ENCODE peak calls at places on chromosomes 13 and 19, in ten cellular contexts. U, E, G, J, F, Y, H, Q, D and X are unnamed samples.

GRCh38 chr13:62357887-62358645 is 942.4 kb upstream of the PCDH20 start:
- DNase-seq in H (no peak), J (no peak), G (peak; percentile 80), F (peak; percentile 33), Q (peak; percentile 32), Y (no peak), U (no peak), E (no peak), D (no peak), X (no peak)

GRCh38 chr19:48190288-48191284 is 20.1 kb downstream of the ZSWIM9 start:
- DNase-seq in Q (no peak), J (no peak), Y (no peak), D (peak; percentile 94), E (no peak), F (no peak), U (no peak), H (peak; percentile 99), G (peak; percentile 56), X (no peak)

GRCh38 chr13:74570834-74571233 is 436.6 kb upstream of the KLF12 start:
- DNase-seq in J (no peak), F (no peak), Q (no peak), E (no peak), G (peak; percentile 95), H (peak; percentile 23), D (no peak), U (no peak), Y (no peak), X (no peak)

GRCh38 chr19:5718579-5719273 is 1.2 kb downstream of the LONP1 start:
- DNase-seq in U (no peak), G (peak; percentile 92), H (peak; percentile 66), J (no peak), Y (no peak), E (no peak), D (peak; percentile 40), F (peak; percentile 38), Q (no peak), X (no peak)

GRCh38 chr13:36518707-36519106 is 86.4 kb downstream of the CCNA1 start:
- DNase-seq in D (no peak), E (no peak), Y (no peak), H (no peak), F (no peak), G (no peak), Q (no peak), J (no peak), U (no peak), X (no peak)

GRCh38 chr13:81334481-81334880 is 993.6 kb upstream of the SPRY2 start:
- DNase-seq in Q (no peak), E (no peak), U (no peak), J (no peak), H (no peak), G (no peak), D (no peak), Y (no peak), F (no peak), X (no peak)

GRCh38 chr19:15195987-15196682 is 4.7 kb downstream of the NOTCH3 start:
- DNase-seq in D (peak; percentile 49), Q (peak; percentile 64), H (peak; percentile 84), J (no peak), E (no peak), G (no peak), Y (no peak), U (peak; percentile 94), F (no peak), X (no peak)

GRCh38 chr13:110305001-110305400 is 2.0 kb downstream of the COL4A1 start:
- DNase-seq in G (no peak), E (no peak), H (no peak), D (no peak), Y (no peak), F (no peak), U (no peak), J (no peak), Q (no peak), X (no peak)

GRCh38 chr19:7739801-7740659 is 7.3 kb downstream of the CD209 start:
- DNase-seq in G (no peak), D (no peak), H (no peak), J (no peak), F (no peak), E (no peak), Q (no peak), Y (no peak), U (no peak), X (no peak)

GRCh38 chr19:30419581-30420180 is 47.5 kb downstream of the ZNF536 start:
- DNase-seq in U (no peak), F (no peak), H (no peak), Y (no peak), G (no peak), Q (peak; percentile 38), J (no peak), E (no peak), D (no peak), X (no peak)

GRCh38 chr19:2491130-2491801 is 15.3 kb downstream of the GADD45B start:
- DNase-seq in H (peak; percentile 78), F (peak; percentile 79), D (no peak), U (peak; percentile 89), J (no peak), G (peak; percentile 70), Q (no peak), Y (no peak), E (no peak), X (no peak)

GRCh38 chr19:49549045-49549444 is 21.2 kb downstream of the RCN3 start:
- DNase-seq in Y (no peak), J (no peak), U (no peak), E (no peak), F (no peak), H (no peak), G (no peak), D (no peak), Q (no peak), X (no peak)

GRCh38 chr19:13764821-13765394 is 586 bp downstream of the MRI1 start:
- DNase-seq in G (no peak), U (no peak), F (no peak), E (peak; percentile 45), J (no peak), Q (no peak), Y (no peak), D (peak; percentile 44), H (no peak), X (no peak)

GRCh38 chr19:47511681-47512080 is 3.2 kb downstream of the NAPA start:
- DNase-seq in G (no peak), D (no peak), Y (no peak), U (no peak), H (no peak), E (no peak), J (peak; percentile 63), Q (peak; percentile 94), F (no peak), X (no peak)

GRCh38 chr13:99356216-99357089 is 49.3 kb upstream of the GPR183 start:
- DNase-seq in H (no peak), Q (no peak), U (no peak), Y (peak; percentile 30), G (peak; percentile 87), D (no peak), F (peak; percentile 87), J (no peak), E (peak; percentile 31), X (no peak)

GRCh38 chr13:44373601-44374347 is at the start of gene SERP2:
- DNase-seq in D (no peak), J (peak; percentile 60), Y (no peak), H (no peak), Q (no peak), G (peak; percentile 46), F (no peak), U (no peak), E (peak; percentile 46), X (no peak)

GRCh38 chr19:51079486-51080110 is 3.1 kb downstream of the KLK14 start:
- DNase-seq in H (no peak), Q (no peak), E (peak; percentile 77), J (no peak), U (no peak), F (no peak), Y (no peak), D (no peak), G (no peak), X (no peak)

GRCh38 chr13:27203854-27204253 is 32.2 kb upstream of the USP12 start:
- DNase-seq in E (no peak), D (no peak), Y (peak; percentile 15), U (no peak), Q (no peak), F (no peak), J (no peak), H (peak; percentile 15), G (peak; percentile 41), X (no peak)
- TF ChIP-seq CTCF in E (peak; percentile 44), D (peak; percentile 44), Y (peak; percentile 13), U (no peak), Q (peak; percentile 19), F (no peak), J (no peak), H (peak; percentile 19), G (no peak), X (no peak)

GRCh38 chr19:45847661-45848060 is 15.3 kb downstream of the SYMPK start:
- DNase-seq in G (no peak), Y (no peak), D (no peak), F (no peak), J (no peak), H (no peak), E (no peak), Q (no peak), U (no peak), X (no peak)
- H3K36me3 ChIP-seq in G (peaks cover 36% of the 10 kb centered on the region), Y (peaks cover 44% of the 10 kb centered on the region), D (peaks cover 92% of the 10 kb centered on the region), F (peaks cover 25% of the 10 kb centered on the region), J (no peaks in the 10 kb centered on the region), H (peaks cover 34% of the 10 kb centered on the region), E (peaks cover 7% of the 10 kb centered on the region), Q (peaks cover 82% of the 10 kb centered on the region), U (no peaks in the 10 kb centered on the region), X (peaks cover 73% of the 10 kb centered on the region)

DNA sequence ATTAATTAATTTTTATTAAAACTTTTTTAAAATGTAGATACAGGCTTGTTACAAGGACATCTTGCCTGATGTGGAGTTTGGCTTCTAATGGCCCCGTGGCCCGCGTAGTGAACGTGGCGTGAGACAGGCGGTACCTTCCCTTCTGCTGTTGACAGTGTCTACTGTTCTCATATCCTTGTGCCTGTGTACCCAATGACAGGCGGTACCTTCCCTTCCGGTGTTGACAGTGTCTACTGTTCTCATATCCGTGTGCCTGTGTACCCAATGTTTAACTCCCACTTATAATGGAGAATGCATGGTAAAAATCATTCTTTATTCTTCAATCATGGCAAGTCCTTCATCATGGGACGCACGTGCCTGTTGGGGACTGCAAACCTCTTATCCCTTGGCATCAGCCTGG is 79.1 kb upstream of the ZNF835 start:
- DNase-seq in Y (no peak), E (no peak), F (no peak), H (no peak), J (no peak), G (no peak), D (no peak), Q (no peak), U (no peak), X (no peak)
- H3K9me3 ChIP-seq in Y (no peaks in the 10 kb centered on the region), E (no peaks in the 10 kb centered on the region), F (no peaks in the 10 kb centered on the region), H (peaks cover 17% of the 10 kb centered on the region), J (no peaks in the 10 kb centered on the region), G (no peaks in the 10 kb centered on the region), D (no peaks in the 10 kb centered on the region), Q (no peaks in the 10 kb centered on the region), U (no peaks in the 10 kb centered on the region), X (no peaks in the 10 kb centered on the region)

DNA sequence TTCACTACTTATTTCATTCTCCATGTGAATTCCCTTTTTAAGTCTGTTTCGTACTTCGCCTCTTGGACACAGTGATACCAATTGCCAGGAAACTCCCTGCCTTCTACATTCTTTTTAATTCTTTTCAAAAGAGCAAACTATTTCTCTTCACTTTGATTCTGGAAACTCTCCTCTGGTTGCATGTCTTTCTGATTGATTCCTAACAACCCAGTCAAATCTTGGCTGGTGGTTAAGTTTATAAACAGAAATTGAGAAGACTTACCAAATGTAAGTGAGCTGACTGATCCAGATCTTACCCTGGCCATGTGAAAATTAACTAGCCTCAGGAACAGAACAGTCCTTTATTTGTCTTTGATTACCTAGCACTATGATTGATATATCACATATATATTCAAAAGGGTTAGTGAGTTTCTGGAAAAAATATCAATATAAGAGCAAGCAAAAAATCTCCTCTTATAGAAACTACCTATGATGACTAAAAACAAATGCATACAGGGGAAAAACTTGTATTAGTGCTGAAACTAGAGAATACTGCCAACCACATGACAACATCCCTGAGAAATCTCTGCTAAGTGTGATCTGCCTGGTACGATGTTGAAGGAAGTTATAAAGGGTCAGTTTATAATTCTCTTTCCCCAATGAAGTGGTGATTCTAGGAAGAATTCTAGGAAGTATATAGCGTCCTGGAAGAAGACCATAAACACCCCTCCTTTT is 152.6 kb upstream of the HTR2A start:
- DNase-seq in E (no peak), F (no peak), H (no peak), G (peak; percentile 65), Q (no peak), U (no peak), J (no peak), Y (no peak), D (no peak), X (no peak)
- TF ChIP-seq CTCF in E (no peak), F (no peak), H (no peak), G (no peak), Q (no peak), U (no peak), J (no peak), Y (no peak), D (no peak), X (no peak)